ENCODE peak calls at places on chromosome X, in seven cellular contexts. C, B, V, W, Z, Q and A are unnamed samples.

GRCh38 chrX:76014321-76014720 is 158.5 kb upstream of the PBDC1 start:
- DNase-seq in C (no peak), V (no peak), W (no peak), Z (no peak), B (no peak), Q (no peak), A (no peak)

GRCh38 chrX:78105944-78106650 is 2.0 kb downstream of the PGK1 start:
- DNase-seq in Q (no peak), C (no peak), B (no peak), V (no peak), Z (no peak), W (no peak), A (no peak)

GRCh38 chrX:39953027-39953426 is 144.7 kb downstream of the BCOR start:
- DNase-seq in Q (no peak), C (no peak), Z (no peak), B (no peak), W (no peak), V (no peak), A (no peak)

GRCh38 chrX:47992093-47992375 is 11.8 kb downstream of the ZNF182 start:
- DNase-seq in Q (no peak), Z (no peak), C (no peak), W (no peak), V (no peak), B (no peak), A (no peak)

GRCh38 chrX:23935116-23935515 is 27.3 kb downstream of the CXorf58 start:
- DNase-seq in Z (no peak), C (no peak), Q (no peak), W (peak; percentile 43), V (no peak), B (no peak), A (no peak)

GRCh38 chrX:78886550-78886949 is 58.6 kb upstream of the P2RY10 start:
- DNase-seq in W (peak; percentile 14), Z (no peak), Q (no peak), B (peak; percentile 7), C (peak; percentile 0), V (no peak), A (no peak)

GRCh38 chrX:135302269-135302873 is 6.9 kb upstream of the ETDC start:
- DNase-seq in C (no peak), Q (no peak), B (peak; percentile 1), W (no peak), V (no peak), Z (no peak), A (no peak)

GRCh38 chrX:96705905-96706304 is 21.3 kb downstream of the DIAPH2 start:
- DNase-seq in Q (no peak), Z (no peak), B (no peak), W (no peak), V (no peak), C (no peak), A (no peak)

GRCh38 chrX:72620550-72621145 is 48.0 kb upstream of the HDAC8 start:
- DNase-seq in W (peak; percentile 87), V (peak; percentile 89), C (no peak), Q (no peak), Z (peak; percentile 91), B (no peak), A (no peak)

GRCh38 chrX:112025753-112026152 is 56.8 kb downstream of the TRPC5 start:
- DNase-seq in V (no peak), W (no peak), C (no peak), B (no peak), Q (no peak), Z (no peak), A (no peak)

GRCh38 chrX:49155900-49156837 is 6.4 kb upstream of the MAGIX start:
- DNase-seq in Q (no peak), V (peak; percentile 85), C (peak; percentile 69), Z (peak; percentile 91), W (peak; percentile 84), B (peak; percentile 94), A (peak; percentile 86)

GRCh38 chrX:1591863-1592127 is 391 bp downstream of the AKAP17A start:
- DNase-seq in V (no peak), W (no peak), Q (no peak), B (no peak), C (no peak), Z (peak; percentile 23), A (no peak)

GRCh38 chrX:19912-20571 is 261.1 kb upstream of the PLCXD1 start:
- DNase-seq in V (no peak), Z (peak; percentile 3), B (peak; percentile 0), Q (no peak), W (no peak), C (no peak), A (peak; percentile 27)

GRCh38 chrX:88586317-88586716 is 160.7 kb upstream of the CPXCR1 start:
- DNase-seq in B (no peak), Q (no peak), W (no peak), V (no peak), C (no peak), Z (no peak), A (no peak)

DNA sequence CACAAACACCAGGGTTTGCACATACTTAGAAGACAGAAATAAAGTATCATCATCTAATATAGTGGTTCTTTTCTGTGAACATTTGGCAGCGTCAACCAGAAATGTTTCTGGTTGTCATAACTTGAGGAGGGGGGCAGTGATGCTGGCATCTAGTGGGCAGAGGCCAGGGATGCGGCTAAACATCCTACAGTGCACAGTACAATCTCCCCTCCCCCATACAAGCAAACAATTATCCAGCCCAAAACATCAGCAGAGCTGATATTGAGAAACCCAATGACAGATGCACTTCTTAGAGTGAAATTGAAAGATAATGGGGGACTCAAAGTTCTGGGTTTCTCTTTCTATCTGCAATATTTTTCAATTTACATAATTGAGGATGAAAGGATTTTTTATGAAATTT is 1.9 kb upstream of the EIF1AX start:
- DNase-seq in W (no peak), V (no peak), C (no peak), Q (no peak), B (no peak), Z (no peak), A (no peak)
- H2AK5ac ChIP-seq in W (no peak overlapping the region), V (no peak overlapping the region), C (no peak overlapping the region), Q (no peak overlapping the region), B (no peak overlapping the region), Z (no peak overlapping the region), A (no peak overlapping the region)

GRCh38 chrX:41862562-41863184 is 60.7 kb downstream of the CASK start:
- DNase-seq in Q (no peak), V (no peak), B (peak; percentile 19), C (no peak), W (no peak), Z (no peak), A (no peak)
- H2AK5ac ChIP-seq in Q (no peak overlapping the region), V (no peak overlapping the region), B (no peak overlapping the region), C (no peak overlapping the region), W (no peak overlapping the region), Z (no peak overlapping the region), A (no peak overlapping the region)

GRCh38 chrX:32026772-32027171 is 954.9 kb upstream of the FTHL17 start:
- DNase-seq in C (no peak), V (no peak), Z (no peak), W (no peak), B (peak; percentile 0), Q (no peak), A (no peak)
- H2AK5ac ChIP-seq in C (no peak overlapping the region), V (no peak overlapping the region), Z (no peak overlapping the region), W (no peak overlapping the region), B (no peak overlapping the region), Q (no peak overlapping the region), A (no peak overlapping the region)

DNA sequence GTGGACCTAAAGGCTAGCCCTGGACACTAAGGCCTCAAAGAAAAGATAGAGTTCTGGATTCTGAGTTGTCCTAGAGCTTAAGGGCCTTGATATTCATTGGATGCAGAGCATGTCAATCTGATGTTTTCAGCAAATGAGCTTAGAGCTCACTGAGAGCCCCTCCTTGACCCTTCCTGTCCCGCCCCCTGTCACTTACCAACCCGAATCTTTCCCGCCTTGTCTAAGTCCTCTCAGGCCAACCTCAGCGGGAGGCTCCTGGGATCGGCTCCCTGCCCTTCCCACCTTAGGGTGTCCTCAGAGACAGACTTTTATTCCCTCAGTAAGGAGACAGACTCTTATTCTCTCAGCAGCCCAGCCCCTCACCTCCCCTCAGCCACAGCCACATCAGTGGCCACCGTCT is at the start of gene CT47C1:
- DNase-seq in V (no peak), Z (no peak), Q (no peak), B (peak; percentile 13), C (no peak), W (no peak), A (no peak)
- H2AK5ac ChIP-seq in V (no peak within 1 kb of the TSS), Z (no peak within 1 kb of the TSS), Q (no peak within 1 kb of the TSS), B (no peak within 1 kb of the TSS), C (no peak within 1 kb of the TSS), W (no peak within 1 kb of the TSS), A (no peak within 1 kb of the TSS)

GRCh38 chrX:11766487-11766886 is 8.4 kb downstream of the MSL3 start:
- DNase-seq in C (no peak), V (no peak), B (no peak), Z (no peak), W (no peak), Q (no peak), A (no peak)
- H2AK5ac ChIP-seq in C (no peak overlapping the region), V (no peak overlapping the region), B (no peak overlapping the region), Z (no peak overlapping the region), W (no peak overlapping the region), Q (no peak overlapping the region), A (no peak overlapping the region)

GRCh38 chrX:155695419-155695818 is 82.7 kb upstream of the TMLHE start:
- DNase-seq in W (no peak), V (no peak), Q (no peak), B (no peak), Z (no peak), C (no peak), A (no peak)
- H2AK5ac ChIP-seq in W (no peak overlapping the region), V (no peak overlapping the region), Q (no peak overlapping the region), B (no peak overlapping the region), Z (no peak overlapping the region), C (no peak overlapping the region), A (no peak overlapping the region)

DNA sequence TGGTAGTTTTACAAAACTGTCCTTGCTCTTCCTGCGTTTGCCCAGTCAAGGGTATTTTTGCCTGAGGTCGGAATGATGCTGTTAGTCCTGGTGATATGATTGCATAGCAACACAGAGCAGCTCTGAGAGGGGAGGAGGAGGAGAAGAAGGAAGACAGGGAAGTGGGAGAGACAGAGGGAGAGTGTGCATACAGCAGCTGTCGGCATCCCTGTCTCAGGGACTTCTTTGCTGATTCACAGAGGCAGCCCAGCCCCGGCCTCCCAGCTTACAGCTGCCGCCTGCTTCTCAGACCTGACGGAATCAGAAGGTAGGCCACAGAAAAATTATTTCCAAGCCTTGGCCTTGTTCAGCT is 230 bp downstream of the DRP2 start:
- DNase-seq in C (no peak), V (peak; percentile 71), B (peak; percentile 45), Z (peak; percentile 71), W (no peak), Q (no peak), A (no peak)
- H2AK5ac ChIP-seq in C (no peak overlapping the region), V (peak overlapping the region; percentile 45), B (no peak overlapping the region), Z (no peak overlapping the region), W (no peak overlapping the region), Q (no peak overlapping the region), A (no peak overlapping the region)

DNA sequence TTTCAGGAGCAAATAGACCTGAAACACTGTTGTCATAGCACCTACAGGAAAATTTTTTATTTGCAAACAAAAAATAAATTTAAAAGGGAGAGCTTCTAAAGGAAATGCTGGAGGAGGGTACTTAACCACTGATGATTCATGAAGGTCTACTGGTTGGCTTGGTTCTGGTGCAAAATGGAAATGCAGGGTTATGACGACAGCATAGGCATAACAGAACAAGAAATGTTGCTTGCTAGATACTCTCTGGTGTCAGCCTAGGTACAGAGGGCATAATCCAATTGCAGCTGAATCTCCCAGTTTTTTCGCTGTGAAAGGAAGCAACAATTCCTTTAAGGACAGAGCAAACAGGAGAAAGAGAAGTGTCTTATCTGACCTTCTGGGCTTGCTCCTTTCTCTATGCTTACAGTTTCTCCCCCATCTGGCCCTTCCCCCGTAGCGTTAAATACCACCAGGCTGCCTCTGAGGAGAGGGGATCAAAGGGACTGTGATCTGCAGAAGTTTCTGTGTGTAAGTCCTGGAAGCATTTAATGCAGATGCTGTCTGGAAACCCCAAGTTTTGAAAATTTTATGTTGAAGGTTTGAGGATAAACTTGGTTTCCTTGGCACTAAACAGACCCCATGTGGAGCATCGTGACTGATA is 23.7 kb upstream of the CASK start:
- DNase-seq in Z (no peak), C (no peak), W (no peak), B (peak; percentile 44), Q (no peak), V (no peak), A (no peak)
- H2AK5ac ChIP-seq in Z (no peak overlapping the region), C (no peak overlapping the region), W (no peak overlapping the region), B (no peak overlapping the region), Q (no peak overlapping the region), V (no peak overlapping the region), A (no peak overlapping the region)